ENCODE peak calls at places on chromosome 1, in six cellular contexts. E, V, R, Y, S and K are unnamed samples.

GRCh38 chr1:237879195-237879594 is 11.5 kb downstream of the ZP4 start:
- DNase-seq in E (no peak), Y (peak), V (no peak), S (no peak), R (no peak), K (no peak)

GRCh38 chr1:200895448-200895799 is 724 bp downstream of the INAVA start:
- DNase-seq in V (no peak), S (no peak), E (no peak), Y (no peak), R (no peak), K (no peak)

GRCh38 chr1:89633745-89634625 is 1.1 kb downstream of the LRRC8C start:
- DNase-seq in V (no peak), R (no peak), S (no peak), E (peak), Y (peak), K (no peak)

GRCh38 chr1:19750101-19750881 is 49.4 kb downstream of the TMCO4 start:
- DNase-seq in V (no peak), E (no peak), R (no peak), S (no peak), Y (peak), K (no peak)

GRCh38 chr1:205465392-205465791 is 9.5 kb upstream of the BLACAT1 start:
- DNase-seq in V (no peak), S (no peak), R (no peak), E (no peak), Y (no peak), K (no peak)

GRCh38 chr1:95027046-95027445 is 45.7 kb downstream of the ALG14 start:
- DNase-seq in R (no peak), E (no peak), V (no peak), S (no peak), Y (peak), K (no peak)

GRCh38 chr1:201928266-201928665 is 18.1 kb downstream of the LMOD1 start:
- DNase-seq in R (no peak), V (no peak), E (no peak), Y (no peak), S (no peak), K (no peak)

GRCh38 chr1:157819886-157820285 is at the start of gene FCRL1:
- DNase-seq in R (no peak), S (no peak), V (no peak), E (no peak), Y (no peak), K (no peak)